ENCODE peak calls at places on chromosomes 3 and 15, in six cellular contexts. P is NCI-H2081; V is activated naive CD4-positive, alpha-beta T cell treated with Interleukin-2 at 50 U/mL for 16 hours; J is foreskin melanocyte; G is heart right ventricle; Y is kidney glomerular epithelial cell. O is an unnamed sample.

GRCh38 chr15:89641053-89641452 is 14.2 kb downstream of the KIF7 start:
- DNase-seq in P (no peak), V (no peak), J (no peak), G (no peak), Y (no peak), O (no peak)

GRCh38 chr3:25021816-25022215 is 406.2 kb upstream of the RARB start:
- DNase-seq in P (no peak), V (no peak), J (no peak), G (no peak), Y (peak; percentile 13), O (no peak)

GRCh38 chr3:33875680-33876079 is 77.2 kb downstream of the PDCD6IP start:
- DNase-seq in P (no peak), V (no peak), J (no peak), G (no peak), Y (no peak), O (no peak)

GRCh38 chr15:88655780-88656488 is 17.1 kb downstream of the ISG20 start:
- DNase-seq in P (no peak), V (no peak), J (no peak), G (no peak), Y (no peak), O (no peak)

GRCh38 chr3:64209866-64210609 is 15.2 kb downstream of the PRICKLE2 start:
- DNase-seq in P (no peak), V (no peak), J (no peak), G (peak; percentile 65), Y (no peak), O (peak; percentile 90)

GRCh38 chr3:61847784-61848462 is 286.6 kb downstream of the PTPRG start:
- DNase-seq in P (no peak), V (no peak), J (no peak), G (peak; percentile 54), Y (no peak), O (peak; percentile 77)

GRCh38 chr3:38454884-38455638 is 1.4 kb downstream of the ACVR2B start:
- DNase-seq in P (peak; percentile 82), V (peak; percentile 48), J (peak; percentile 22), G (peak; percentile 76), Y (peak; percentile 47), O (peak; percentile 71)

GRCh38 chr15:58357529-58358476 is 74.0 kb upstream of the LIPC start:
- DNase-seq in P (no peak), V (peak; percentile 19), J (no peak), G (no peak), Y (no peak), O (no peak)

O was measured in left cardiac atrium.